ENCODE peak calls at places on chromosomes 11 and 22, in six cellular contexts. Z is renal cortical epithelial cell, X is heart left ventricle, M is T-cell, H is AG20443, U is adipocyte. N is an unnamed sample.

GRCh38 chr11:35272391-35272821 is 133.4 kb downstream of the CD44 start:
- DNase-seq in Z (no peak), X (no peak), M (peak), H (no peak), U (no peak), N (peak)

GRCh38 chr11:122584670-122585069 is 70.9 kb upstream of the UBASH3B start:
- DNase-seq in Z (no peak), X (no peak), M (no peak), H (peak), U (no peak), N (no peak)

GRCh38 chr22:33722817-33723216 is 197.5 kb downstream of the LARGE1 start:
- DNase-seq in Z (no peak), X (no peak), M (no peak), H (no peak), U (no peak), N (no peak)

GRCh38 chr11:119716475-119717057 is 12.4 kb downstream of the NECTIN1 start:
- DNase-seq in Z (no peak), X (no peak), M (no peak), H (no peak), U (no peak), N (no peak)

GRCh38 chr11:114133548-114134329 is 74.2 kb downstream of the ZBTB16 start:
- DNase-seq in Z (no peak), X (no peak), M (no peak), H (no peak), U (peak), N (no peak)

GRCh38 chr11:102453286-102453797 is 777 bp upstream of the TMEM123 start:
- DNase-seq in Z (no peak), X (no peak), M (no peak), H (peak), U (no peak), N (no peak)

GRCh38 chr11:110092577-110093406 is at the start of gene ZC3H12C:
- DNase-seq in Z (peak), X (peak), M (no peak), H (peak), U (peak), N (no peak)

GRCh38 chr11:26087095-26087935 is 244.6 kb upstream of the ANO3 start:
- DNase-seq in Z (no peak), X (no peak), M (no peak), H (no peak), U (no peak), N (no peak)

GRCh38 chr11:28058333-28058732 is 49.6 kb downstream of the KIF18A start:
- DNase-seq in Z (peak), X (no peak), M (no peak), H (no peak), U (peak), N (no peak)

GRCh38 chr11:44876194-44876723 is 74.4 kb downstream of the TP53I11 start:
- DNase-seq in Z (no peak), X (no peak), M (no peak), H (no peak), U (no peak), N (no peak)

GRCh38 chr11:28743101-28743550 is 634.9 kb downstream of the METTL15 start:
- DNase-seq in Z (peak), X (no peak), M (no peak), H (no peak), U (peak), N (no peak)

GRCh38 chr11:116472661-116473060 is 300.1 kb downstream of the BUD13 start:
- DNase-seq in Z (peak), X (no peak), M (no peak), H (no peak), U (no peak), N (no peak)

GRCh38 chr11:99489561-99489960 is 468.8 kb downstream of the CNTN5 start:
- DNase-seq in Z (no peak), X (no peak), M (no peak), H (no peak), U (peak), N (no peak)

GRCh38 chr11:121055076-121055475 is 31.2 kb downstream of the TBCEL start:
- DNase-seq in Z (no peak), X (no peak), M (no peak), H (no peak), U (no peak), N (no peak)

GRCh38 chr11:47369676-47370075 is 8.7 kb downstream of the SPI1 start:
- DNase-seq in Z (no peak), X (no peak), M (no peak), H (no peak), U (no peak), N (no peak)

GRCh38 chr11:129596361-129596760 is 219.3 kb upstream of the TMEM45B start:
- DNase-seq in Z (no peak), X (no peak), M (no peak), H (no peak), U (no peak), N (no peak)

GRCh38 chr11:128467610-128468041 is 119.7 kb downstream of the ETS1 start:
- DNase-seq in Z (peak), X (no peak), M (peak), H (peak), U (peak), N (peak)

GRCh38 chr11:656426-656825 is 19.4 kb downstream of the DRD4 start:
- DNase-seq in Z (no peak), X (no peak), M (no peak), H (no peak), U (no peak), N (no peak)

GRCh38 chr11:9886595-9886994 is 222.7 kb downstream of the SWAP70 start:
- DNase-seq in Z (no peak), X (no peak), M (no peak), H (no peak), U (no peak), N (no peak)

GRCh38 chr11:8229299-8230177 is 34.1 kb downstream of the LMO1 start:
- DNase-seq in Z (peak), X (no peak), M (no peak), H (no peak), U (no peak), N (no peak)

GRCh38 chr22:38411016-38411415 is 44.0 kb downstream of the KCNJ4 start:
- DNase-seq in Z (no peak), X (no peak), M (no peak), H (no peak), U (no peak), N (no peak)

GRCh38 chr11:22832315-22833041 is 2.9 kb upstream of the SVIP start:
- DNase-seq in Z (peak), X (no peak), M (no peak), H (no peak), U (no peak), N (no peak)

GRCh38 chr22:36379593-36380361 is 8.0 kb downstream of the MYH9 start:
- DNase-seq in Z (no peak), X (no peak), M (no peak), H (no peak), U (no peak), N (peak)

GRCh38 chr11:26473216-26474194 is 98.6 kb downstream of the MUC15 start:
- DNase-seq in Z (peak), X (no peak), M (no peak), H (no peak), U (no peak), N (no peak)

GRCh38 chr11:105609341-105609781 is 512 bp upstream of the GRIA4 start:
- DNase-seq in Z (peak), X (no peak), M (no peak), H (peak), U (peak), N (no peak)

GRCh38 chr11:2268911-2269600 is 1.3 kb downstream of the ASCL2 start:
- DNase-seq in Z (no peak), X (no peak), M (peak), H (peak), U (peak), N (peak)

GRCh38 chr11:19676508-19677379 is 35.9 kb upstream of the NAV2 start:
- DNase-seq in Z (no peak), X (peak), M (no peak), H (no peak), U (no peak), N (no peak)